ENCODE peak calls at places on chromosomes 5 and 9, in nine cellular contexts. One of them, this sample, is unnamed.
A peak's percentile ranks its signal among the peaks of the same experiment; 100 is the strongest.

GRCh38 chr5:7209583-7210139 is 186.3 kb upstream of the ADCY2 start:
- DNase-seq in sigmoid colon: no peak
- DNase-seq in NCI-H226: no peak
- DNase-seq in activated naive CD4-positive, alpha-beta T cell treated with anti-CD3 and anti-CD28 coated beads for 36 hours: no peak
- DNase-seq in AG08395: no peak
- DNase-seq in IMR-90: no peak
- DNase-seq in hippocampal formation: no peak
- DNase-seq in GM10248: no peak
- DNase-seq in SW 1271: no peak
- DNase-seq in this sample: no peak

GRCh38 chr5:32687167-32687831 is 23.8 kb upstream of the NPR3 start:
- DNase-seq in sigmoid colon: no peak
- DNase-seq in NCI-H226: peak; percentile 70
- DNase-seq in activated naive CD4-positive, alpha-beta T cell treated with anti-CD3 and anti-CD28 coated beads for 36 hours: no peak
- DNase-seq in AG08395: no peak
- DNase-seq in IMR-90: peak; percentile 19
- DNase-seq in hippocampal formation: no peak
- DNase-seq in GM10248: no peak
- DNase-seq in SW 1271: no peak
- DNase-seq in this sample: no peak

GRCh38 chr5:96922452-96923244 is 13.2 kb upstream of the LNPEP start:
- DNase-seq in sigmoid colon: no peak
- DNase-seq in NCI-H226: no peak
- DNase-seq in activated naive CD4-positive, alpha-beta T cell treated with anti-CD3 and anti-CD28 coated beads for 36 hours: no peak
- DNase-seq in AG08395: no peak
- DNase-seq in IMR-90: no peak
- DNase-seq in hippocampal formation: no peak
- DNase-seq in GM10248: no peak
- DNase-seq in SW 1271: no peak
- DNase-seq in this sample: no peak

GRCh38 chr9:116855881-116856662 is 169.0 kb downstream of the TRIM32 start:
- DNase-seq in sigmoid colon: no peak
- DNase-seq in NCI-H226: no peak
- DNase-seq in activated naive CD4-positive, alpha-beta T cell treated with anti-CD3 and anti-CD28 coated beads for 36 hours: no peak
- DNase-seq in AG08395: peak; percentile 11
- DNase-seq in IMR-90: no peak
- DNase-seq in hippocampal formation: no peak
- DNase-seq in GM10248: no peak
- DNase-seq in SW 1271: no peak
- DNase-seq in this sample: no peak

GRCh38 chr5:93100433-93100832 is 480.6 kb downstream of the NR2F1-AS1 start:
- DNase-seq in sigmoid colon: no peak
- DNase-seq in NCI-H226: no peak
- DNase-seq in activated naive CD4-positive, alpha-beta T cell treated with anti-CD3 and anti-CD28 coated beads for 36 hours: no peak
- DNase-seq in AG08395: peak; percentile 48
- DNase-seq in IMR-90: peak; percentile 74
- DNase-seq in hippocampal formation: no peak
- DNase-seq in GM10248: no peak
- DNase-seq in SW 1271: peak; percentile 33
- DNase-seq in this sample: no peak

GRCh38 chr5:18920966-18921365 is 1067.0 kb downstream of the CDH18 start:
- DNase-seq in sigmoid colon: no peak
- DNase-seq in NCI-H226: no peak
- DNase-seq in activated naive CD4-positive, alpha-beta T cell treated with anti-CD3 and anti-CD28 coated beads for 36 hours: no peak
- DNase-seq in AG08395: no peak
- DNase-seq in IMR-90: no peak
- DNase-seq in hippocampal formation: no peak
- DNase-seq in GM10248: no peak
- DNase-seq in SW 1271: no peak
- DNase-seq in this sample: no peak

GRCh38 chr9:87816041-87816440 is 66.6 kb upstream of the SPATA31E1 start:
- DNase-seq in sigmoid colon: no peak
- DNase-seq in NCI-H226: no peak
- DNase-seq in activated naive CD4-positive, alpha-beta T cell treated with anti-CD3 and anti-CD28 coated beads for 36 hours: no peak
- DNase-seq in AG08395: no peak
- DNase-seq in IMR-90: peak; percentile 4
- DNase-seq in hippocampal formation: peak; percentile 8
- DNase-seq in GM10248: no peak
- DNase-seq in SW 1271: no peak
- DNase-seq in this sample: no peak

GRCh38 chr5:147346006-147346561 is 111.3 kb downstream of the STK32A start:
- DNase-seq in sigmoid colon: no peak
- DNase-seq in NCI-H226: no peak
- DNase-seq in activated naive CD4-positive, alpha-beta T cell treated with anti-CD3 and anti-CD28 coated beads for 36 hours: no peak
- DNase-seq in AG08395: no peak
- DNase-seq in IMR-90: no peak
- DNase-seq in hippocampal formation: no peak
- DNase-seq in GM10248: no peak
- DNase-seq in SW 1271: no peak
- DNase-seq in this sample: no peak

GRCh38 chr9:114745108-114745848 is 60.6 kb downstream of the TNFSF15 start:
- DNase-seq in sigmoid colon: no peak
- DNase-seq in NCI-H226: no peak
- DNase-seq in activated naive CD4-positive, alpha-beta T cell treated with anti-CD3 and anti-CD28 coated beads for 36 hours: no peak
- DNase-seq in AG08395: peak; percentile 37
- DNase-seq in IMR-90: no peak
- DNase-seq in hippocampal formation: no peak
- DNase-seq in GM10248: no peak
- DNase-seq in SW 1271: no peak
- DNase-seq in this sample: no peak